ENCODE peak calls at places on chromosome 10, in nine cellular contexts. L, E, C, Y, N, S, W, K and V are unnamed samples.

GRCh38 chr10:99395750-99396445 is 34.5 kb downstream of the GOT1 start:
- DNase-seq in L (no peak), E (no peak), C (peak; percentile 69), Y (no peak), N (no peak), S (peak; percentile 56), W (no peak), K (peak; percentile 31), V (no peak)

GRCh38 chr10:9510626-9511025 is 1456.1 kb downstream of the GATA3 start:
- DNase-seq in L (no peak), E (no peak), C (no peak), Y (no peak), N (no peak), S (no peak), W (no peak), K (no peak), V (no peak)

GRCh38 chr10:125882596-125882995 is 1.5 kb upstream of the DHX32 start:
- DNase-seq in L (no peak), E (no peak), C (peak; percentile 67), Y (no peak), N (no peak), S (no peak), W (no peak), K (no peak), V (no peak)

GRCh38 chr10:93062499-93063216 is 2.1 kb downstream of the CYP26C1 start:
- DNase-seq in L (no peak), E (no peak), C (peak; percentile 44), Y (peak; percentile 75), N (peak; percentile 38), S (no peak), W (no peak), K (no peak), V (no peak)

GRCh38 chr10:777913-778479 is 88.5 kb upstream of the DIP2C start:
- DNase-seq in L (no peak), E (peak; percentile 68), C (no peak), Y (no peak), N (no peak), S (no peak), W (no peak), K (no peak), V (no peak)

GRCh38 chr10:3911713-3912442 is 126.9 kb upstream of the KLF6 start:
- DNase-seq in L (no peak), E (no peak), C (no peak), Y (no peak), N (no peak), S (no peak), W (no peak), K (no peak), V (no peak)

GRCh38 chr10:132836832-132837540 is 51.0 kb upstream of the NKX6-2 start:
- DNase-seq in L (peak; percentile 36), E (no peak), C (peak; percentile 38), Y (peak; percentile 78), N (peak; percentile 41), S (no peak), W (no peak), K (no peak), V (peak; percentile 55)

GRCh38 chr10:121422096-121422495 is 176.1 kb downstream of the FGFR2 start:
- DNase-seq in L (no peak), E (no peak), C (no peak), Y (no peak), N (no peak), S (no peak), W (no peak), K (no peak), V (no peak)

GRCh38 chr10:33772370-33773331 is 438.2 kb upstream of the NRP1 start:
- DNase-seq in L (peak; percentile 22), E (no peak), C (peak; percentile 23), Y (no peak), N (no peak), S (no peak), W (no peak), K (no peak), V (no peak)

GRCh38 chr10:101919026-101919784 is 75.6 kb upstream of the KCNIP2 start:
- DNase-seq in L (no peak), E (no peak), C (no peak), Y (no peak), N (no peak), S (no peak), W (no peak), K (no peak), V (no peak)

GRCh38 chr10:13971586-13972475 is 358.9 kb downstream of the FRMD4A start:
- DNase-seq in L (no peak), E (no peak), C (peak; percentile 30), Y (no peak), N (no peak), S (peak; percentile 63), W (no peak), K (peak; percentile 75), V (no peak)

GRCh38 chr10:88896336-88897018 is 16.4 kb downstream of the STAMBPL1 start:
- DNase-seq in L (no peak), E (no peak), C (peak; percentile 54), Y (no peak), N (peak; percentile 53), S (no peak), W (no peak), K (no peak), V (no peak)

GRCh38 chr10:87733081-87733480 is 73.4 kb downstream of the PAPSS2 start:
- DNase-seq in L (no peak), E (no peak), C (no peak), Y (no peak), N (no peak), S (no peak), W (no peak), K (no peak), V (no peak)

GRCh38 chr10:105974803-105975456 is 1189.6 kb downstream of the SORCS1 start:
- DNase-seq in L (peak; percentile 20), E (no peak), C (peak; percentile 31), Y (no peak), N (peak; percentile 2), S (peak; percentile 2), W (peak; percentile 20), K (no peak), V (no peak)

GRCh38 chr10:132981173-132981555 is 38.8 kb upstream of the CFAP46 start:
- DNase-seq in L (no peak), E (peak; percentile 71), C (no peak), Y (no peak), N (no peak), S (no peak), W (no peak), K (no peak), V (no peak)

GRCh38 chr10:36515313-36515712 is 610.1 kb upstream of the ANKRD30A start:
- DNase-seq in L (no peak), E (no peak), C (peak; percentile 18), Y (no peak), N (no peak), S (no peak), W (no peak), K (no peak), V (no peak)

GRCh38 chr10:13847201-13847631 is 260.5 kb downstream of the PRPF18 start:
- DNase-seq in L (no peak), E (no peak), C (no peak), Y (no peak), N (no peak), S (no peak), W (no peak), K (no peak), V (no peak)

GRCh38 chr10:122154733-122155366 is 116.2 kb upstream of the BTBD16 start:
- DNase-seq in L (no peak), E (no peak), C (peak; percentile 57), Y (no peak), N (no peak), S (no peak), W (no peak), K (no peak), V (no peak)

GRCh38 chr10:13792011-13792410 is 205.2 kb downstream of the PRPF18 start:
- DNase-seq in L (peak; percentile 67), E (no peak), C (no peak), Y (no peak), N (no peak), S (no peak), W (peak; percentile 55), K (no peak), V (no peak)

GRCh38 chr10:100569687-100570517 is 34.2 kb downstream of the HIF1AN start:
- DNase-seq in L (peak; percentile 25), E (no peak), C (no peak), Y (no peak), N (no peak), S (no peak), W (no peak), K (no peak), V (no peak)
- TF ChIP-seq CTCF in L (no peak), E (no peak), C (peak; percentile 4), Y (no peak), N (no peak), S (no peak), W (no peak), K (no peak), V (no peak)

DNA sequence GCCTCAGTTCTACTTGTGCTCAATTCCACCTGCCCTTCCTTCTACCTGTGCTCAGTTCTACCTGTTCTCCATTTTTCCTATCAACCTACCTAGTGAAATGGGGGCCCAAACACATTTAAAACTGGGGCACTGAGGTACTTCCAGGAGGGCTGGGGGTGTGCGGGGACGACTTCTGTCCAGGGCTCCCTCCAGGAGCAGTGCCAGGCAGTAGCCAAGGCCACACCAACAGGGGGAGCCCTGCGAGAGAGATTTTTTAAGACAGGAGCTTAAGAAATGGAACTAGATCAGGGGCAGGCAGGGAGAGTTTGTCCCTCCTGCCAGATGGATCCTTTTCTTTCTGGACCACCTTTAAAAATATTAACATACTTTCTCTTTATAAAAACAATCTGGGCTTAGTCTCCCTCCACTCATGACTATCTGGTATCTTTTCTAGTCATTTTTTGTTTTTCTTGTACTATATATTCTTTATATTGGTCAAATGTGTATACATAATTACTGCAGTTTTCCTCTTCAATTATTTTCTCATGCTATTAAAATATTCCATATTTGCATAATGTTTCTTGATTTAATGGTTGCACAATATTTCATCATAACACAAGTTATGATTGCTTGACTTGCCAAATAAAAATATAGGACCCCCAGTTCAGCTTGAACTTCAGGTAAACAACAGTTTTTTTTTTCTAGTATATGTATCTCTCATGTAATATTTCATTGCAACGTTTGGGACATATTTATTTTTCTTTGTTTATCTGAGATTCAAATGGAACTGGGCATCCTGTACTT is 47.3 kb upstream of the INSYN2A start:
- DNase-seq in L (peak; percentile 19), E (no peak), C (peak; percentile 68), Y (no peak), N (peak; percentile 48), S (peak; percentile 1), W (no peak), K (no peak), V (no peak)
- TF ChIP-seq CTCF in L (peak; percentile 24), E (peak; percentile 75), C (peak; percentile 86), Y (no peak), N (peak; percentile 66), S (peak; percentile 65), W (peak; percentile 21), K (peak; percentile 70), V (no peak)

GRCh38 chr10:51523440-51523839 is 176.0 kb downstream of the CSTF2T start:
- DNase-seq in L (no peak), E (no peak), C (no peak), Y (no peak), N (no peak), S (no peak), W (no peak), K (no peak), V (no peak)
- TF ChIP-seq CTCF in L (no peak), E (no peak), C (no peak), Y (no peak), N (no peak), S (no peak), W (no peak), K (no peak), V (no peak)

DNA sequence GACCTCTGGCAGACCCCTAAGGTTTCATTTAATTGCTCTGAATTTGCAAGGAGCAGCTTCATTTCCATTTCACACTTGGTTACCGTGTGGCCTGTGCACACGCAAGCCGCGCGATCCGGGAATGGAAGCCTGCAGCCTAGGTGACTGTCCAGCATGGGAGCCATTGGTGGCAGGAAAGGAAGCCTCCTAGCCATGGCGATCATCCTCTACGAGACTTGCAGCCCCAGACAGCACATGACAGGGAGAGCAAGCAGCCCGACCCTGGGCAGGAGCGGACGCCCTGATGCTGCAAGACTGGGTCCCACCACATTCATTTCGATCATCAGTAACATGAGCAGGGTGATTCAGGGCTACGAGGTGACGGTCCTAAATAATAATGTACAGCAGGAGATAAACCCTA is 33.9 kb downstream of the C10orf143 start:
- DNase-seq in L (no peak), E (no peak), C (no peak), Y (no peak), N (no peak), S (no peak), W (no peak), K (no peak), V (no peak)
- TF ChIP-seq CTCF in L (no peak), E (no peak), C (no peak), Y (no peak), N (no peak), S (no peak), W (no peak), K (no peak), V (no peak)